ENCODE peak calls at places on chromosome 3, in six cellular contexts. One of them, this sample, is unnamed.

GRCh38 chr3:156865732-156866131 is 39.6 kb downstream of the LEKR1 start:
- DNase-seq in stomach: no peak
- DNase-seq in AG09319: no peak
- DNase-seq in Calu3: no peak
- DNase-seq in lung: no peak
- DNase-seq in upper lobe of left lung: no peak
- DNase-seq in this sample: no peak

GRCh38 chr3:68919000-68919399 is 13.3 kb downstream of the TAFA4 start:
- DNase-seq in stomach: no peak
- DNase-seq in AG09319: no peak
- DNase-seq in Calu3: no peak
- DNase-seq in lung: no peak
- DNase-seq in upper lobe of left lung: no peak
- DNase-seq in this sample: no peak

GRCh38 chr3:4978259-4978965 is 825 bp upstream of the BHLHE40 start:
- DNase-seq in stomach: peak
- DNase-seq in AG09319: peak
- DNase-seq in Calu3: peak
- DNase-seq in lung: peak
- DNase-seq in upper lobe of left lung: peak
- DNase-seq in this sample: peak

GRCh38 chr3:123147754-123148535 is 53.8 kb upstream of the SEC22A start:
- DNase-seq in stomach: no peak
- DNase-seq in AG09319: no peak
- DNase-seq in Calu3: no peak
- DNase-seq in lung: peak
- DNase-seq in upper lobe of left lung: no peak
- DNase-seq in this sample: no peak

GRCh38 chr3:63814300-63814699 is 4.8 kb upstream of the C3orf49 start:
- DNase-seq in stomach: no peak
- DNase-seq in AG09319: no peak
- DNase-seq in Calu3: peak
- DNase-seq in lung: no peak
- DNase-seq in upper lobe of left lung: no peak
- DNase-seq in this sample: no peak

GRCh38 chr3:12970684-12971083 is 102.5 kb downstream of the IQSEC1 start:
- DNase-seq in stomach: no peak
- DNase-seq in AG09319: no peak
- DNase-seq in Calu3: no peak
- DNase-seq in lung: no peak
- DNase-seq in upper lobe of left lung: no peak
- DNase-seq in this sample: no peak

GRCh38 chr3:4797201-4797600 is 182.0 kb upstream of the BHLHE40 start:
- DNase-seq in stomach: no peak
- DNase-seq in AG09319: no peak
- DNase-seq in Calu3: no peak
- DNase-seq in lung: no peak
- DNase-seq in upper lobe of left lung: no peak
- DNase-seq in this sample: no peak

GRCh38 chr3:134309987-134310700 is 59.5 kb upstream of the RYK start:
- DNase-seq in stomach: no peak
- DNase-seq in AG09319: no peak
- DNase-seq in Calu3: no peak
- DNase-seq in lung: peak
- DNase-seq in upper lobe of left lung: no peak
- DNase-seq in this sample: no peak

GRCh38 chr3:150887031-150887430 is 18.2 kb downstream of the MINDY4B start:
- DNase-seq in stomach: no peak
- DNase-seq in AG09319: no peak
- DNase-seq in Calu3: no peak
- DNase-seq in lung: no peak
- DNase-seq in upper lobe of left lung: no peak
- DNase-seq in this sample: no peak

DNA sequence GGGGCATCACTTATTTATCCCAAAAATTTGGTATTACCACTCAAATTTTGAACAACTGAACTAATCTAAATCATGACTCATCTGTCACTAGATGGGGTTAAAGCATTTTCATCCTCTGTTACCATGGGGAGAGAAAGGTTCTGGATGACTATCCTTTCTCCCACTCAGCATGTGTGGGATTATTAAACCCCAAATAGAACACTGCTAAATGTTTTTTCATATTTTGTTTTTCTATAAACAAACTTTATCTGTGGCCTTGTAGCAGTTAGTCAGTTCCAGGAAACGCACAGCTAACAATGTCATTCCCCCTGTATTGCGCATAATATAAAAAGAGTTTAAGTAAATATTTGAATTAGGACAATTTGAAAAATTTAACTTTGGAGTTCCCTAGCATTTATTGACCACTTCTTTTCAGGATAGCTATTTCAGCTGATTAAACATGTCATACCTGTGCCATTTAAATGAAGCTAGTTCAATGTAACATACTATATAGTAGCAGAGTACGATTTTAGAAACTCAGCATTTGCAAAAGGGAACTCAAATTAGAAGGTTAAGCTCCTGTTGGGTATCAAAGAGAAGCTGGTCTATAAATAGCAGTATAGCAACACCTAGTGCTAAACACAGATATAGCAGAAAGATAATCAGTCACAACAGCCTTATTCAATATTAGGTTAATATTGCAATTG is 9.2 kb upstream of the TMEM212 start:
- DNase-seq in stomach: no peak
- DNase-seq in AG09319: no peak
- DNase-seq in Calu3: no peak
- DNase-seq in lung: no peak
- DNase-seq in upper lobe of left lung: no peak
- DNase-seq in this sample: no peak
- TF ChIP-seq CTCF in stomach: peak
- TF ChIP-seq CTCF in AG09319: peak
- TF ChIP-seq CTCF in Calu3: peak
- TF ChIP-seq CTCF in lung: no peak
- TF ChIP-seq CTCF in upper lobe of left lung: no peak
- TF ChIP-seq CTCF in this sample: peak

GRCh38 chr3:114155370-114155821 is 23.5 kb downstream of the DRD3 start:
- DNase-seq in stomach: no peak
- DNase-seq in AG09319: no peak
- DNase-seq in Calu3: peak
- DNase-seq in lung: no peak
- DNase-seq in upper lobe of left lung: no peak
- DNase-seq in this sample: no peak
- TF ChIP-seq CTCF in stomach: no peak
- TF ChIP-seq CTCF in AG09319: peak
- TF ChIP-seq CTCF in Calu3: peak
- TF ChIP-seq CTCF in lung: peak
- TF ChIP-seq CTCF in upper lobe of left lung: no peak
- TF ChIP-seq CTCF in this sample: peak

DNA sequence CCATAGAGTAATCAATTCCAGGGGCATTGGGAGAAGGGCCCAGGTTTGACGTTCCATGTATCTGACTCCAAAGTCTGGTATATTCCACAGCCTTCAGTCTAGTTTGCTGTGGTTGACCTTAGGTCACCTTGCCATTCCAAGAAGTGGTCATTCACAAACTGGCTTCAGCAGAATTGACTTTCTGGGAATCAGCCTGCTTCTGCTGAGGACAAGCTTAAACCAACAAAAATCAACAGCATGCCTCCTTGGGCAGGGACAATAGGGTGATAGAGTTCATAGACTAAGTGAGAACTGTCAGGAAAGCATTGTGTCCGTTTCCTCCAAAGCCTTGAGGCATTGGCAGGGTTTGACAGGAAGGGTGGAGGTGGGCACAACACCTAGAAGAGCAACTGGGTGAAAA is 24.1 kb upstream of the NDUFB4 start:
- DNase-seq in stomach: no peak
- DNase-seq in AG09319: no peak
- DNase-seq in Calu3: no peak
- DNase-seq in lung: no peak
- DNase-seq in upper lobe of left lung: no peak
- DNase-seq in this sample: no peak
- TF ChIP-seq CTCF in stomach: no peak
- TF ChIP-seq CTCF in AG09319: no peak
- TF ChIP-seq CTCF in Calu3: no peak
- TF ChIP-seq CTCF in lung: no peak
- TF ChIP-seq CTCF in upper lobe of left lung: no peak
- TF ChIP-seq CTCF in this sample: no peak

GRCh38 chr3:46675843-46676567 is 17.5 kb downstream of the ALS2CL start:
- DNase-seq in stomach: no peak
- DNase-seq in AG09319: no peak
- DNase-seq in Calu3: no peak
- DNase-seq in lung: no peak
- DNase-seq in upper lobe of left lung: no peak
- DNase-seq in this sample: no peak

GRCh38 chr3:46673151-46674030 is 20.1 kb downstream of the ALS2CL start:
- DNase-seq in stomach: no peak
- DNase-seq in AG09319: no peak
- DNase-seq in Calu3: no peak
- DNase-seq in lung: no peak
- DNase-seq in upper lobe of left lung: no peak
- DNase-seq in this sample: no peak

GRCh38 chr3:46675426-46675825 is 18.1 kb downstream of the ALS2CL start:
- DNase-seq in stomach: no peak
- DNase-seq in AG09319: no peak
- DNase-seq in Calu3: no peak
- DNase-seq in lung: no peak
- DNase-seq in upper lobe of left lung: no peak
- DNase-seq in this sample: no peak

GRCh38 chr3:46672349-46672695 is 21.2 kb downstream of the ALS2CL start:
- DNase-seq in stomach: no peak
- DNase-seq in AG09319: no peak
- DNase-seq in Calu3: no peak
- DNase-seq in lung: no peak
- DNase-seq in upper lobe of left lung: no peak
- DNase-seq in this sample: no peak

DNA sequence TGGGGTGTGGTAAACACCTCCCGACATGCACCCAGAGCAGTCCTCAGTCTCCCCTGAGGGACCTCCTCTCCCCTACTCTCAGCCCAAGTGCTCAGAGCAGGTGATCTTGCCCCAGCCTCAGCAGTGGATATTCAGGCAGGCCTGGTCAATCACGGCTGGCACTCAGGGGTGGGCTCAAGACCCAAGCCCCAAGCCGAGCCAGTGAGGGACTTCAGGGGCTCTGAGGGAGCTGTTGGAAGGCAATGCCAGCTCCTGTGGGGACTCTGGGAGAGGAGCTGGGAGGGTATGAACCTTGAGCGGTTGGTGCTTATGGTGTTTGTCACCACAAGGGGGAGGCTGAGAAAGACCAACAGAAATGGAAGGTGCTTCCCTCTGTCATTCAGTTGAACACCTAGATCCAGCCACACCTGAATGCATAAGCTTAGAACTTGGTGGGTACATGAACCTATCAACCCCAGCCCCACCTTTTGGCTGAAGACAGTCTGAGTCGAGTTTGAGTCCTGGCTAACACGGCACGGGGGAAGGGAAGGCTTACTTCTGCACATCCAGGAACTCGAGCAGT is 19.4 kb downstream of the ALS2CL start:
- DNase-seq in stomach: no peak
- DNase-seq in AG09319: no peak
- DNase-seq in Calu3: no peak
- DNase-seq in lung: no peak
- DNase-seq in upper lobe of left lung: no peak
- DNase-seq in this sample: no peak
- TF ChIP-seq CTCF in stomach: no peak
- TF ChIP-seq CTCF in AG09319: peak
- TF ChIP-seq CTCF in Calu3: no peak
- TF ChIP-seq CTCF in lung: no peak
- TF ChIP-seq CTCF in upper lobe of left lung: no peak
- TF ChIP-seq CTCF in this sample: peak

This sample was measured in type B pancreatic cell.